ENCODE peak calls at places on chromosome 1, in seven cellular contexts. P, M, D, Y, L, F and B are unnamed samples.

GRCh38 chr1:9101510-9102146 is 27.3 kb downstream of the GPR157 start:
- DNase-seq in P (peak; percentile 51), M (peak; percentile 16), D (no peak), Y (no peak), L (no peak), F (peak; percentile 74), B (peak; percentile 29)

GRCh38 chr1:40389871-40390560 is 16.5 kb downstream of the SMAP2 start:
- DNase-seq in P (no peak), M (peak; percentile 50), D (no peak), Y (no peak), L (no peak), F (peak; percentile 61), B (no peak)

GRCh38 chr1:6275826-6276764 is 15.2 kb upstream of the GPR153 start:
- DNase-seq in P (no peak), M (no peak), D (no peak), Y (no peak), L (no peak), F (peak; percentile 85), B (peak; percentile 50)

GRCh38 chr1:15442759-15443158 is 4.5 kb downstream of the CTRC start:
- DNase-seq in P (no peak), M (no peak), D (no peak), Y (no peak), L (no peak), F (no peak), B (no peak)

GRCh38 chr1:22204057-22204840 is 61.4 kb upstream of the WNT4 start:
- DNase-seq in P (no peak), M (no peak), D (no peak), Y (no peak), L (no peak), F (no peak), B (no peak)

GRCh38 chr1:108200627-108201106 is 524 bp upstream of the SLC25A24 start:
- DNase-seq in P (peak; percentile 80), M (peak; percentile 55), D (peak; percentile 71), Y (peak; percentile 21), L (peak; percentile 16), F (peak; percentile 64), B (no peak)

GRCh38 chr1:235397733-235398132 is 30.5 kb downstream of the TBCE start:
- DNase-seq in P (peak; percentile 85), M (no peak), D (no peak), Y (no peak), L (no peak), F (peak; percentile 32), B (no peak)

GRCh38 chr1:109193653-109194590 is 19.8 kb upstream of the SARS1 start:
- DNase-seq in P (no peak), M (peak; percentile 35), D (no peak), Y (peak; percentile 47), L (no peak), F (peak; percentile 59), B (no peak)

GRCh38 chr1:38094711-38095336 is 48.2 kb upstream of the POU3F1 start:
- DNase-seq in P (no peak), M (no peak), D (no peak), Y (no peak), L (no peak), F (no peak), B (no peak)

GRCh38 chr1:170030212-170030611 is 44.3 kb downstream of the KIFAP3 start:
- DNase-seq in P (no peak), M (no peak), D (no peak), Y (no peak), L (no peak), F (no peak), B (no peak)

GRCh38 chr1:91148641-91149069 is 126.8 kb upstream of the ZNF644 start:
- DNase-seq in P (no peak), M (no peak), D (peak; percentile 22), Y (no peak), L (no peak), F (no peak), B (no peak)

GRCh38 chr1:235617140-235617539 is 32.4 kb downstream of the GNG4 start:
- DNase-seq in P (no peak), M (no peak), D (no peak), Y (no peak), L (no peak), F (no peak), B (no peak)

GRCh38 chr1:173705117-173705516 is 9.7 kb upstream of the KLHL20 start:
- DNase-seq in P (no peak), M (no peak), D (no peak), Y (no peak), L (no peak), F (no peak), B (no peak)

GRCh38 chr1:88003255-88003654 is 674.6 kb downstream of the LMO4 start:
- DNase-seq in P (no peak), M (no peak), D (no peak), Y (no peak), L (no peak), F (no peak), B (no peak)

GRCh38 chr1:157969693-157970485 is 23.6 kb upstream of the KIRREL1 start:
- DNase-seq in P (peak; percentile 67), M (no peak), D (no peak), Y (no peak), L (no peak), F (peak; percentile 68), B (peak; percentile 49)

GRCh38 chr1:73980324-73981040 is 217.5 kb downstream of the LRRIQ3 start:
- DNase-seq in P (no peak), M (no peak), D (no peak), Y (no peak), L (no peak), F (peak; percentile 44), B (no peak)

GRCh38 chr1:67041836-67042503 is 12.0 kb downstream of the SLC35D1 start:
- DNase-seq in P (no peak), M (no peak), D (no peak), Y (no peak), L (no peak), F (no peak), B (no peak)

GRCh38 chr1:54886724-54887664 is at the start of gene DHCR24:
- DNase-seq in P (peak; percentile 88), M (peak; percentile 69), D (peak; percentile 79), Y (peak; percentile 44), L (peak; percentile 45), F (peak; percentile 93), B (no peak)

GRCh38 chr1:152745289-152745704 is 12.5 kb upstream of the KPRP start:
- DNase-seq in P (no peak), M (no peak), D (peak; percentile 12), Y (no peak), L (no peak), F (no peak), B (no peak)

GRCh38 chr1:208445710-208446702 is 201.8 kb upstream of the PLXNA2 start:
- DNase-seq in P (no peak), M (no peak), D (no peak), Y (no peak), L (no peak), F (peak; percentile 44), B (no peak)

GRCh38 chr1:84782311-84782771 is 92.1 kb upstream of the SSX2IP start:
- DNase-seq in P (no peak), M (peak; percentile 80), D (peak; percentile 59), Y (peak; percentile 64), L (peak; percentile 65), F (peak; percentile 77), B (peak; percentile 61)

GRCh38 chr1:19640363-19641316 is 3.5 kb upstream of the NBL1 start:
- DNase-seq in P (peak; percentile 62), M (no peak), D (no peak), Y (no peak), L (no peak), F (peak; percentile 50), B (peak; percentile 94)

GRCh38 chr1:234963904-234964702 is 164.5 kb downstream of the TOMM20 start:
- DNase-seq in P (no peak), M (no peak), D (no peak), Y (no peak), L (no peak), F (peak; percentile 60), B (no peak)

GRCh38 chr1:51058863-51059262 is 43.2 kb upstream of the C1orf185 start:
- DNase-seq in P (no peak), M (peak; percentile 3), D (peak; percentile 12), Y (no peak), L (no peak), F (no peak), B (no peak)

GRCh38 chr1:198657550-198658064 is 18.8 kb downstream of the PTPRC start:
- DNase-seq in P (peak; percentile 73), M (peak; percentile 76), D (no peak), Y (no peak), L (no peak), F (peak; percentile 59), B (peak; percentile 64)

GRCh38 chr1:167491586-167492408 is 26.5 kb downstream of the CD247 start:
- DNase-seq in P (no peak), M (peak; percentile 56), D (no peak), Y (no peak), L (no peak), F (no peak), B (no peak)

GRCh38 chr1:232974971-232975370 is 24.6 kb downstream of the NTPCR start:
- DNase-seq in P (peak; percentile 62), M (no peak), D (no peak), Y (no peak), L (no peak), F (no peak), B (no peak)

GRCh38 chr1:25820247-25821111 is 725 bp downstream of the MTFR1L start:
- DNase-seq in P (no peak), M (peak; percentile 83), D (peak; percentile 53), Y (peak; percentile 62), L (peak; percentile 53), F (peak; percentile 78), B (no peak)